ENCODE peak calls at places on chromosomes 3 and 15, in four cellular contexts. One of them, this sample, is unnamed.

GRCh38 chr3:53808496-53808895 is 37.7 kb downstream of the CHDH start:
- DNase-seq in breast epithelium: no peak
- DNase-seq in GM10248: no peak
- DNase-seq in WTC11: no peak
- DNase-seq in this sample: no peak

GRCh38 chr3:72155391-72156064 is 370.6 kb upstream of the PROK2 start:
- DNase-seq in breast epithelium: peak; percentile 37
- DNase-seq in GM10248: no peak
- DNase-seq in WTC11: no peak
- DNase-seq in this sample: no peak

GRCh38 chr3:43526956-43527355 is 94.9 kb downstream of the ANO10 start:
- DNase-seq in breast epithelium: no peak
- DNase-seq in GM10248: no peak
- DNase-seq in WTC11: no peak
- DNase-seq in this sample: no peak

GRCh38 chr3:36969540-36970432 is 23.1 kb downstream of the EPM2AIP1 start:
- DNase-seq in breast epithelium: peak; percentile 40
- DNase-seq in GM10248: peak; percentile 82
- DNase-seq in WTC11: no peak
- DNase-seq in this sample: peak; percentile 83

GRCh38 chr3:124234852-124235252 is 242.9 kb upstream of the ROPN1 start:
- DNase-seq in breast epithelium: no peak
- DNase-seq in GM10248: no peak
- DNase-seq in WTC11: no peak
- DNase-seq in this sample: no peak

GRCh38 chr15:43285609-43286037 is 18.9 kb upstream of the TGM5 start:
- DNase-seq in breast epithelium: no peak
- DNase-seq in GM10248: peak; percentile 85
- DNase-seq in WTC11: peak; percentile 36
- DNase-seq in this sample: peak; percentile 86

GRCh38 chr3:42066516-42067181 is 24.5 kb upstream of the TRAK1 start:
- DNase-seq in breast epithelium: no peak
- DNase-seq in GM10248: peak; percentile 31
- DNase-seq in WTC11: peak; percentile 43
- DNase-seq in this sample: peak; percentile 49

GRCh38 chr3:71238267-71238985 is 345.1 kb downstream of the FOXP1 start:
- DNase-seq in breast epithelium: no peak
- DNase-seq in GM10248: no peak
- DNase-seq in WTC11: no peak
- DNase-seq in this sample: no peak

GRCh38 chr3:10950476-10951294 is 41.9 kb upstream of the SLC6A1 start:
- DNase-seq in breast epithelium: no peak
- DNase-seq in GM10248: peak; percentile 30
- DNase-seq in WTC11: peak; percentile 40
- DNase-seq in this sample: peak; percentile 54

GRCh38 chr15:39580117-39580629 is 706 bp upstream of the THBS1 start:
- DNase-seq in breast epithelium: peak; percentile 93
- DNase-seq in GM10248: peak; percentile 87
- DNase-seq in WTC11: peak; percentile 95
- DNase-seq in this sample: peak; percentile 91

GRCh38 chr15:42605281-42605744 is 29.9 kb downstream of the STARD9 start:
- DNase-seq in breast epithelium: no peak
- DNase-seq in GM10248: peak; percentile 38
- DNase-seq in WTC11: no peak
- DNase-seq in this sample: peak; percentile 53

GRCh38 chr15:34217587-34218225 is 7.1 kb upstream of the EMC4 start:
- DNase-seq in breast epithelium: no peak
- DNase-seq in GM10248: no peak
- DNase-seq in WTC11: no peak
- DNase-seq in this sample: no peak

GRCh38 chr3:65828706-65829105 is 210.0 kb downstream of the MAGI1 start:
- DNase-seq in breast epithelium: no peak
- DNase-seq in GM10248: no peak
- DNase-seq in WTC11: no peak
- DNase-seq in this sample: no peak

GRCh38 chr3:183437060-183437459 is 8.6 kb upstream of the MCF2L2 start:
- DNase-seq in breast epithelium: no peak
- DNase-seq in GM10248: no peak
- DNase-seq in WTC11: no peak
- DNase-seq in this sample: no peak

GRCh38 chr3:183439510-183439909 is 11.1 kb upstream of the MCF2L2 start:
- DNase-seq in breast epithelium: no peak
- DNase-seq in GM10248: no peak
- DNase-seq in WTC11: no peak
- DNase-seq in this sample: no peak

GRCh38 chr3:183438749-183439148 is 10.3 kb upstream of the MCF2L2 start:
- DNase-seq in breast epithelium: no peak
- DNase-seq in GM10248: no peak
- DNase-seq in WTC11: no peak
- DNase-seq in this sample: no peak

GRCh38 chr3:183435701-183436100 is 7.3 kb upstream of the MCF2L2 start:
- DNase-seq in breast epithelium: no peak
- DNase-seq in GM10248: peak; percentile 59
- DNase-seq in WTC11: no peak
- DNase-seq in this sample: peak; percentile 56

GRCh38 chr3:183437696-183438564 is 9.5 kb upstream of the MCF2L2 start:
- DNase-seq in breast epithelium: no peak
- DNase-seq in GM10248: no peak
- DNase-seq in WTC11: no peak
- DNase-seq in this sample: no peak
- TF ChIP-seq CTCF in breast epithelium: no peak
- TF ChIP-seq CTCF in GM10248: no peak
- TF ChIP-seq CTCF in WTC11: no peak
- TF ChIP-seq CTCF in this sample: no peak

GRCh38 chr15:68578175-68578959 is 426 bp upstream of the CORO2B start:
- DNase-seq in breast epithelium: peak; percentile 41
- DNase-seq in GM10248: no peak
- DNase-seq in WTC11: peak; percentile 53
- DNase-seq in this sample: no peak
- TF ChIP-seq CTCF in breast epithelium: no peak
- TF ChIP-seq CTCF in GM10248: no peak
- TF ChIP-seq CTCF in WTC11: no peak
- TF ChIP-seq CTCF in this sample: no peak

DNA sequence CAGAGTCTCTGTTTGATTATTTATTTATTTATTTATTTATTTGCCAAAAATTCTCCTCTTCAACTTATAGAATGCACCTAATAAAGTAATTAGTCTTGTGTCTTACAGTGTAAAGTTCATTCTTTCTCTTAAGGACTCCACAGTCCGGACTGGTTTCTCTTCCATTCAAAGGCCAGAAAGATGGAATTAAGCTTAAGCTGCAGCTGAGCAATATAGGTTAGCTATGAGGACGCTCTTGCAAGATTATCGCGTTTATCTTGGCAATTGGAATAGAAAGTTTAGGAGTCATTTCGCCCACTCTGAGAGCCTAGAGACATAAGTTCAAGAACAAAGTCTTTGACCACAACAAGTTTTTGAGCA is 15.0 kb downstream of the TAGLN3 start:
- DNase-seq in breast epithelium: no peak
- DNase-seq in GM10248: no peak
- DNase-seq in WTC11: no peak
- DNase-seq in this sample: no peak
- TF ChIP-seq CTCF in breast epithelium: no peak
- TF ChIP-seq CTCF in GM10248: no peak
- TF ChIP-seq CTCF in WTC11: no peak
- TF ChIP-seq CTCF in this sample: no peak

GRCh38 chr15:28873006-28873405 is 12.8 kb upstream of the APBA2 start:
- DNase-seq in breast epithelium: no peak
- DNase-seq in GM10248: no peak
- DNase-seq in WTC11: no peak
- DNase-seq in this sample: no peak

GRCh38 chr15:28871168-28871567 is 14.6 kb upstream of the APBA2 start:
- DNase-seq in breast epithelium: no peak
- DNase-seq in GM10248: no peak
- DNase-seq in WTC11: no peak
- DNase-seq in this sample: no peak

GRCh38 chr15:28875461-28875965 is 10.3 kb upstream of the APBA2 start:
- DNase-seq in breast epithelium: no peak
- DNase-seq in GM10248: no peak
- DNase-seq in WTC11: no peak
- DNase-seq in this sample: no peak

GRCh38 chr15:28876131-28876844 is 9.5 kb upstream of the APBA2 start:
- DNase-seq in breast epithelium: no peak
- DNase-seq in GM10248: no peak
- DNase-seq in WTC11: peak; percentile 40
- DNase-seq in this sample: no peak

GRCh38 chr15:28873585-28874139 is 12.1 kb upstream of the APBA2 start:
- DNase-seq in breast epithelium: no peak
- DNase-seq in GM10248: no peak
- DNase-seq in WTC11: no peak
- DNase-seq in this sample: no peak
- TF ChIP-seq CTCF in breast epithelium: no peak
- TF ChIP-seq CTCF in GM10248: no peak
- TF ChIP-seq CTCF in WTC11: no peak
- TF ChIP-seq CTCF in this sample: no peak

GRCh38 chr15:32029862-32030781 is at the start of gene CHRNA7:
- DNase-seq in breast epithelium: peak; percentile 22
- DNase-seq in GM10248: peak; percentile 52
- DNase-seq in WTC11: peak; percentile 77
- DNase-seq in this sample: peak; percentile 59
- TF ChIP-seq CTCF in breast epithelium: no peak
- TF ChIP-seq CTCF in GM10248: no peak
- TF ChIP-seq CTCF in WTC11: no peak
- TF ChIP-seq CTCF in this sample: no peak

DNA sequence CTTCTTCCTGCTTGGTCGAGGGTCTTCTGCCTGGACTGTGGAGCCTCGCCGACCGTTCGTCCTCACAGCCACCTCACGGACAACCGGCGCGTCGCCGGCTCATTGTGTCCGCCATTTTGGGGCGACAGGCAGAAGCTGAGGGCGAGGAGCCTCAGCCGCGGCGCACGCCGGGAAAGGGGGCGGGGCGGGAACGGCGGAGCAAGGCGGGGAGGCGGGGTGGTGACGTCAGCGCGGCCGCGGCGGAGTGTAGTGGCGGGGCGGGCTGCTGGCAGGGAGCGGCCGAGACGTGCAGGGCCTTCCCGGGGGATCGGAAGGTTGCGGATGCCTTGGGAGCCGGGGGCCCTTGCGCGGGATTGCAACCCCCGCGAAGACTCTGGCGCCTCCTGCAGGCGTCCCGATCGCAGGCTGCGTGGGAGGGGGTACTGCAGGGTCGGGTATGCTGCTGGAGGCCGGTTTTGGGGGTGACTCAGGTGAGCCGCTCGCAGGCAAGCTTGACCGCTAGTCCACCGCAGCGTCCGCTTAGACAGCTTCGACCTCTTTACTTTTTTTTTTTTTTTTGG is at the start of gene WDR82:
- DNase-seq in breast epithelium: peak; percentile 96
- DNase-seq in GM10248: peak; percentile 96
- DNase-seq in WTC11: peak; percentile 98
- DNase-seq in this sample: peak; percentile 97
- TF ChIP-seq CTCF in breast epithelium: no peak
- TF ChIP-seq CTCF in GM10248: no peak
- TF ChIP-seq CTCF in WTC11: peak; percentile 32
- TF ChIP-seq CTCF in this sample: peak; percentile 38

DNA sequence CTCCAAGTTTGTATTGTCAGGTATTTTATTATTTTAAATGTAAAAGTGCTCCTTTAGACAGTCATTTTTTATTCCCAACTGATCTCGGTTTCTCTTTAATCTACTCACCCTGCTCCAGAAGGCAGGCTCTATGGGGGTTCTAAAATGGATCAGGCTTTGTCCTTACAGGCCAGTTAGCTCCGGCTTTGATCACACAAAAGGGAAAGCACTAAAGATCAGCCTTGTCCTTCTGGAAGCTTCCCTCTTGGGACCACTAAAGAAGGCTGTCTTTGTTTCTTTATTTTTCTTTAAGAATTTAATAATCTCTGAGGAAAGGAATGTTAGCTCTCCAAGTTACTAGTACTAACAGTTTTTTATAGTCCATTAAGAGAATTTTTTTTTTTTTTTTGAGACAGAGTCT is 560.5 kb upstream of the ZNF717 start:
- DNase-seq in breast epithelium: no peak
- DNase-seq in GM10248: no peak
- DNase-seq in WTC11: no peak
- DNase-seq in this sample: no peak
- TF ChIP-seq CTCF in breast epithelium: no peak
- TF ChIP-seq CTCF in GM10248: no peak
- TF ChIP-seq CTCF in WTC11: no peak
- TF ChIP-seq CTCF in this sample: no peak

GRCh38 chr3:102536479-102536878 is 101.7 kb downstream of the ZPLD1 start:
- DNase-seq in breast epithelium: no peak
- DNase-seq in GM10248: peak; percentile 17
- DNase-seq in WTC11: no peak
- DNase-seq in this sample: peak; percentile 27
- TF ChIP-seq CTCF in breast epithelium: no peak
- TF ChIP-seq CTCF in GM10248: peak; percentile 51
- TF ChIP-seq CTCF in WTC11: peak; percentile 15
- TF ChIP-seq CTCF in this sample: peak; percentile 21

GRCh38 chr3:32340039-32340438 is 51.6 kb upstream of the CMTM7 start:
- DNase-seq in breast epithelium: no peak
- DNase-seq in GM10248: peak; percentile 54
- DNase-seq in WTC11: peak; percentile 21
- DNase-seq in this sample: peak; percentile 67
- TF ChIP-seq CTCF in breast epithelium: no peak
- TF ChIP-seq CTCF in GM10248: peak; percentile 61
- TF ChIP-seq CTCF in WTC11: peak; percentile 21
- TF ChIP-seq CTCF in this sample: peak; percentile 28

GRCh38 chr15:90101969-90102890 is at the start of gene IDH2:
- DNase-seq in breast epithelium: peak; percentile 59
- DNase-seq in GM10248: peak; percentile 95
- DNase-seq in WTC11: peak; percentile 82
- DNase-seq in this sample: peak; percentile 96
- TF ChIP-seq CTCF in breast epithelium: no peak
- TF ChIP-seq CTCF in GM10248: no peak
- TF ChIP-seq CTCF in WTC11: no peak
- TF ChIP-seq CTCF in this sample: no peak